ENCODE peak calls at places on chromosomes 3 and 15, in four cellular contexts. T is fibroblast of the aortic adventitia, O is astrocyte of the spinal cord, I is dorsolateral prefrontal cortex. P is an unnamed sample.
A peak's percentile ranks its signal among the peaks of the same experiment; 100 is the strongest.

GRCh38 chr3:156677120-156677479 is 2.7 kb downstream of the TIPARP start:
- DNase-seq in I (no peak), T (no peak), O (no peak), P (no peak)

GRCh38 chr3:57230006-57230405 is 2.5 kb downstream of the APPL1 start:
- DNase-seq in O (no peak), I (no peak), T (no peak), P (no peak)

GRCh38 chr3:17040322-17040721 is 155.6 kb downstream of the PLCL2 start:
- DNase-seq in O (no peak), T (no peak), I (peak; percentile 47), P (no peak)

GRCh38 chr15:44194397-44195150 is 497 bp downstream of the FRMD5 start:
- DNase-seq in I (peak; percentile 67), T (peak; percentile 92), O (peak; percentile 85), P (peak; percentile 46)

GRCh38 chr3:146781059-146781458 is 175.9 kb upstream of the PLSCR5 start:
- DNase-seq in I (no peak), O (peak; percentile 35), T (peak; percentile 27), P (peak; percentile 5)

GRCh38 chr3:52784931-52785590 is 7.7 kb downstream of the ITIH1 start:
- DNase-seq in I (no peak), T (no peak), O (no peak), P (no peak)

GRCh38 chr3:183161552-183162345 is 785 bp downstream of the LAMP3 start:
- DNase-seq in T (peak; percentile 30), O (no peak), I (no peak), P (no peak)

GRCh38 chr3:27252646-27253045 is 116.5 kb downstream of the NEK10 start:
- DNase-seq in O (peak; percentile 14), I (no peak), T (no peak), P (no peak)

GRCh38 chr15:92520914-92521623 is 127.4 kb downstream of the ST8SIA2 start:
- DNase-seq in I (no peak), O (no peak), T (no peak), P (no peak)

GRCh38 chr3:109851854-109852253 is 514.5 kb upstream of the DPPA4 start:
- DNase-seq in I (no peak), T (no peak), O (no peak), P (no peak)

GRCh38 chr3:49131040-49131439 is 1.8 kb downstream of the LAMB2 start:
- DNase-seq in T (no peak), I (no peak), O (no peak), P (no peak)

DNA sequence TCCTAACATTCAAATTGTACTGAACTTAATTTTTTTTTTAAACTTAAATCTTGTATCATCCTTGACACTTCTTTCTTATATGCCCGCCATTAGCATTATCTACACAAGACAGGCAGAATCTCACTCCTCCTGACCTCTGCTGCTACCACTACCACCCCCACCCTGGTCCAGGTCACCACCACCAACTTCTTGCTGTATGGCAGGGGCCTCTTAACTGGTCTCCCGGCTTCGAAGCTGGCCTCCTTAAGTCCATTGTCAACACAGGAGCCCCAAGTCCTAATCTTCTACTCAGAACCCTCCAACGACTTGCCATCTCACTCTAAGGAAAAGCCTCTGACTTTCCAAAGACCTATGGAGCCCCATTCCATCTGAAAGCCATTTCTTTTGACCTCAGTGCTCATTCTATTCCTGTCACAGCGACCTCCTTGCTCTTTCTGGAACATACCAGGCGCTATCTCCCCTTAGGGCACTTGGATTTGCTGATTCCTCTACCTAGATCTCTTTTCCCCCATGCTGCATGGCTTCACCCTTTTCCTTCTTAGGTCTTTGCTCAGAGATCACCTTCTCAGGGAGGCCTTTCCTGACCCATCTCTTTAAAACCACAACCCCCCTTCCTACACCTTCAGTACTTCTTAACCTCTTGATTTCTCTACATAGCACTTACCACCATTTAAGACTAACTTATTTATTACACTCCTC is 2.6 kb downstream of the PRC1 start:
- DNase-seq in O (no peak), I (no peak), T (no peak), P (no peak)
- H3K4me3 ChIP-seq in O (no peak overlapping the region), I (no peak overlapping the region), T (no peak overlapping the region), P (no peak overlapping the region)

GRCh38 chr3:173538410-173538809 is 140.9 kb downstream of the NLGN1 start:
- DNase-seq in O (no peak), I (no peak), T (no peak), P (no peak)
- TF ChIP-seq CTCF in O (no peak), I (no peak), T (no peak), P (peak; percentile 11)

GRCh38 chr3:55482496-55483195 is 4.5 kb downstream of the WNT5A start:
- DNase-seq in O (peak; percentile 75), T (no peak), I (no peak), P (peak; percentile 53)
- H3K4me3 ChIP-seq in O (peak overlapping the region; percentile 73), T (peak overlapping the region; percentile 57), I (no peak overlapping the region), P (peak overlapping the region; percentile 59)

DNA sequence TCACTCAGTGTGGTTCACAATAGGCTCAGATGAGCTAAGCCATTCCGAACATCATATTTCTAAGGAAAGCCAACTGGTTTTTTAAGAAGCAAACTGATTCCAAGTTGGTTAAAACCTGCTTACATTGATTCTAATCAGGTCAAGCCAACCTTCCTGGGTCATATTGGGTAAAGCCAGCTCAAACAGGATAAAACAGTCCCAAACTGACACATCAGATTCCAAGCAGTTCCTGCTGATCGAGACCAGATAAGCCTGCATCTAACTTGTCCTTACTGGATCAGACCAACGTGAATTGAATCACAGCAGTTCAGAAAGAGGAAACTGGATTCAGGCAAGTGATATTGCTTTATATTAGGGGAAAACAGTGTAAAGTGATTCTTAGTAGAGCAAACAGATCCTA is 18.6 kb upstream of the THSD4 start:
- DNase-seq in I (no peak), O (no peak), T (peak; percentile 72), P (no peak)
- TF ChIP-seq CTCF in I (no peak), O (no peak), T (no peak), P (no peak)

DNA sequence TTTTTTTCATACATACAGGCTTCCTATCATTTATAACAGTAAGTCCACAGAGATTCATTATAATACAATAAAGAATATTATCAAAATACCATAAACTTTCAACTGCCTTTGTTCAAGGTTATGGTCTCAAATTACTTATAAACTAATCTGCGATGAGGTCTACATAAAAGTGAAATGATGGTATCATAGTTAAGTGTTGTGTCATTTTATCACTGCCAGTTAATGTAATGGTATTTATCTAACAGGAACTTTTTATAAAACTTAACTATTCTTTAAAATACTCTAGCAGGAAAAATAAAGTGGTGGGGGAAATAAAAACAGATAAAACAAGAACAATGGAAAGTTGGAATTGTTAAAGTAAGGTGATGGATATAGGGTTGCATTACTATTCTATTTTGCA is 153.1 kb downstream of the OSBPL10 start:
- DNase-seq in I (no peak), T (no peak), O (no peak), P (no peak)
- H3K4me3 ChIP-seq in I (no peak overlapping the region), T (no peak overlapping the region), O (no peak overlapping the region), P (no peak overlapping the region)

DNA sequence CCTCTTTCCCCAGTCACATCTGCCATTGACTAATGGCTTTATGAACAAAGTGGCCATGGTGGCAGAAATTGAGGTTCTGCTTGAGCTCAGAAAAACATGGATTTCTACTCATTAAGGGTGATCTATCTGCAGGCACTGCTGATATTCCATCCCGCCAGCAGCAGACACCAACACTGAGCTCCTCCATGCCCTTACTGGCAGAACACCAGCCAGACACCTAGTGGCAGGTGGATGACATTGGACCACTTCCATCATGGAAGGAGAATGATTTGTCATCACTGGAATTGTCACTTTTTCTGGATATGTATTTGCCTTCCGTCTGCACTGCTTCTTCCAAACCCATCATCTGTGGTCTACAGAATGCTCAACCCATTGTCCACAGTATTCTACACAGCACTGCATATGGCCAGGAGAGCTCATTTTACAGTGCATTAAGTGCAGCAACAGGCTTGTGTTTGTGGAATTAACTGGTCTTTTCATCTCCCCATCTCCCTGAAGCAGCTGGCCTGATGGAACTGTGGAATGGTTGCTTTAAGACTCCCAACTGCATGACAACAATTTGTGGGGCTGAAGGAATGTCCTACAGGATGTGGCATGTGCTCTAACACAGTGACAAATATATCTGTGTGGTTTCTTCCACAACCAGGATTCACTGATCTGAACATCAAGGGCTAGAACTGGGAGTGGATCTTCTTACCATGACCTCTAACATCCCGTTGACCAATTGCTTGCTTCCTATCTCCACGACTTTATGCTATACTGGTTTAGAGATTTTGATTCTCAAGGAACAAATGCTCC is 103.4 kb downstream of the WNT7A start:
- DNase-seq in O (no peak), T (no peak), I (no peak), P (no peak)
- TF ChIP-seq CTCF in O (no peak), T (no peak), I (no peak), P (no peak)